ENCODE peak calls at places on chromosomes 2 and 18, in nine cellular contexts. K is tibial artery; F is skeletal muscle cell; N is frontal cortex; Q is head of caudate nucleus; R is LoVo; D is T-helper 9 cell; Y is GM04504; X is CD4-positive, CD25-positive, alpha-beta regulatory T cell. B is an unnamed sample.

GRCh38 chr2:177143444-177143843 is 69.2 kb upstream of the HNRNPA3 start:
- DNase-seq in Q (peak), D (no peak), K (no peak), Y (peak), N (no peak), X (no peak), F (peak), R (peak), B (no peak)

GRCh38 chr2:223613017-223613950 is 11.1 kb upstream of the SCG2 start:
- DNase-seq in D (no peak), X (no peak), Q (peak), N (peak), Y (peak), R (peak), F (peak), K (peak), B (no peak)

GRCh38 chr2:118032169-118033013 is 18.5 kb upstream of the CCDC93 start:
- DNase-seq in K (peak), X (peak), D (peak), N (peak), R (peak), Q (peak), F (no peak), Y (no peak), B (peak)

GRCh38 chr2:219433666-219434467 is 776 bp upstream of the SPEG start:
- DNase-seq in X (no peak), Y (no peak), R (no peak), K (no peak), N (no peak), F (peak), D (no peak), Q (no peak), B (peak)

GRCh38 chr2:168198476-168199192 is 48.8 kb downstream of the STK39 start:
- DNase-seq in N (no peak), D (no peak), F (no peak), X (no peak), K (no peak), Q (no peak), R (peak), Y (no peak), B (no peak)

GRCh38 chr2:53877556-53877955 is 17.8 kb upstream of the GPR75 start:
- DNase-seq in X (no peak), Q (no peak), N (no peak), F (no peak), K (no peak), D (no peak), R (no peak), Y (no peak), B (no peak)

GRCh38 chr2:20225294-20226151 is 593 bp upstream of the SDC1 start:
- DNase-seq in Q (peak), R (peak), Y (no peak), K (peak), N (peak), D (no peak), F (no peak), X (no peak), B (peak)

GRCh38 chr2:42342061-42342794 is 18.8 kb downstream of the COX7A2L start:
- DNase-seq in R (peak), F (peak), K (peak), N (peak), Y (peak), Q (no peak), X (no peak), D (no peak), B (no peak)

GRCh38 chr2:241049739-241050623 is 51.6 kb downstream of the SNED1 start:
- DNase-seq in R (no peak), Y (no peak), K (peak), D (no peak), Q (no peak), F (no peak), N (no peak), X (no peak), B (no peak)

GRCh38 chr2:196336715-196337617 is 165.6 kb upstream of the STK17B start:
- DNase-seq in X (peak), N (no peak), Q (no peak), D (no peak), R (peak), Y (peak), F (no peak), K (no peak), B (peak)

GRCh38 chr2:40734797-40735196 is 282.9 kb upstream of the SLC8A1 start:
- DNase-seq in Y (no peak), D (no peak), F (no peak), K (no peak), N (no peak), R (no peak), X (no peak), Q (no peak), B (no peak)

GRCh38 chr2:100603945-100604633 is 41.3 kb downstream of the PDCL3 start:
- DNase-seq in R (no peak), Q (peak), F (no peak), N (no peak), X (no peak), Y (no peak), D (no peak), K (no peak), B (no peak)

GRCh38 chr2:23649285-23649684 is 264.3 kb downstream of the KLHL29 start:
- DNase-seq in Q (no peak), X (no peak), N (no peak), D (no peak), Y (no peak), R (no peak), K (no peak), F (no peak), B (no peak)

GRCh38 chr2:39530423-39530866 is 93.4 kb upstream of the MAP4K3 start:
- DNase-seq in F (peak), R (no peak), Y (peak), N (no peak), Q (no peak), X (no peak), D (no peak), K (no peak), B (peak)

GRCh38 chr18:41075212-41075611 is 879.8 kb upstream of the PIK3C3 start:
- DNase-seq in Q (no peak), D (no peak), N (no peak), R (no peak), X (no peak), K (no peak), Y (peak), F (peak), B (no peak)

GRCh38 chr2:36780231-36780808 is 83.8 kb downstream of the VIT start:
- DNase-seq in K (no peak), N (peak), X (peak), Y (peak), Q (peak), R (peak), F (peak), D (no peak), B (peak)

GRCh38 chr2:163667064-163667887 is 68.5 kb downstream of the FIGN start:
- DNase-seq in F (peak), X (no peak), D (no peak), K (no peak), Q (no peak), Y (peak), N (no peak), R (no peak), B (no peak)

GRCh38 chr2:209636066-209636465 is 135.6 kb upstream of the UNC80 start:
- DNase-seq in R (no peak), Y (no peak), K (no peak), X (no peak), D (no peak), F (no peak), Q (peak), N (peak), B (no peak)

GRCh38 chr2:45117383-45117782 is 108.1 kb upstream of the SIX2 start:
- DNase-seq in D (no peak), Q (no peak), R (no peak), N (no peak), X (no peak), Y (no peak), K (no peak), F (no peak), B (no peak)

GRCh38 chr18:61882296-61883004 is 10.4 kb downstream of the RNF152 start:
- DNase-seq in X (no peak), K (no peak), F (no peak), Q (no peak), R (no peak), N (no peak), D (no peak), Y (no peak), B (no peak)

GRCh38 chr2:54871457-54872103 is 148.1 kb downstream of the EML6 start:
- DNase-seq in D (no peak), Y (no peak), F (no peak), N (no peak), Q (no peak), X (no peak), R (no peak), K (no peak), B (no peak)

GRCh38 chr18:79318142-79318673 is 77.5 kb upstream of the NFATC1 start:
- DNase-seq in Q (no peak), K (no peak), F (no peak), D (no peak), X (no peak), Y (no peak), R (no peak), N (no peak), B (no peak)

GRCh38 chr18:44579028-44579692 is 101.5 kb upstream of the SETBP1 start:
- DNase-seq in Y (no peak), R (peak), K (no peak), Q (no peak), D (no peak), F (no peak), N (no peak), X (no peak), B (peak)

GRCh38 chr2:219253753-219254589 is at the start of gene TUBA4A:
- DNase-seq in X (peak), Q (peak), F (no peak), R (peak), N (peak), Y (no peak), D (peak), K (peak), B (peak)

GRCh38 chr2:69601179-69601612 is 42.3 kb downstream of the AAK1 start:
- DNase-seq in X (no peak), N (no peak), R (peak), K (no peak), Y (peak), F (peak), Q (no peak), D (no peak), B (no peak)

GRCh38 chr18:74731097-74731496 is 133.4 kb downstream of the ZNF407 start:
- DNase-seq in Q (no peak), K (no peak), R (no peak), Y (no peak), F (peak), N (no peak), D (no peak), X (no peak), B (no peak)

GRCh38 chr2:39403311-39403710 is 33.8 kb downstream of the MAP4K3 start:
- DNase-seq in F (no peak), R (no peak), X (no peak), Q (no peak), K (no peak), Y (no peak), N (no peak), D (no peak), B (no peak)

GRCh38 chr18:58691256-58691655 is 20.0 kb downstream of the MALT1 start:
- DNase-seq in K (no peak), D (no peak), X (no peak), R (no peak), Y (no peak), F (no peak), N (no peak), Q (no peak), B (no peak)

GRCh38 chr2:136363921-136364320 is 246.0 kb upstream of the CXCR4 start:
- DNase-seq in X (no peak), Q (no peak), Y (no peak), N (no peak), D (no peak), F (no peak), K (no peak), R (no peak), B (no peak)

GRCh38 chr2:88924533-88924932 is 233.1 kb downstream of the RPIA start:
- DNase-seq in D (no peak), K (no peak), F (no peak), Q (no peak), N (no peak), Y (no peak), X (no peak), R (no peak), B (no peak)

B was measured in OCI-LY7.